ENCODE peak calls at places on chromosomes 5 and 9, in nine cellular contexts. E is central memory CD4-positive, alpha-beta T cell; G is activated naive CD4-positive, alpha-beta T cell treated with anti-CD3 and anti-CD28 coated beads for 36 hours; T is body of pancreas; M is stimulated activated naive B cell treated with anti-CD40 and anti-IgM and Interleukin-4, amounts not matched to agents 10 μg/mL and 1 μg/mL and 100 μg/mL, for 72 hours; R is RCC 7860; B is NCI-H1417; S is NCI-H69; J is lung. X is an unnamed sample.

GRCh38 chr5:375336-375920 is 53.9 kb downstream of the AHRR start:
- DNase-seq in E (no peak), G (peak; percentile 5), T (no peak), M (peak; percentile 2), R (no peak), B (no peak), S (no peak), J (no peak), X (no peak)

GRCh38 chr9:120612218-120612617 is 32.3 kb upstream of the CDK5RAP2 start:
- DNase-seq in E (no peak), G (peak; percentile 8), T (no peak), M (no peak), R (no peak), B (no peak), S (peak; percentile 19), J (no peak), X (no peak)

GRCh38 chr5:1352231-1352825 is 7.4 kb upstream of the CLPTM1L start:
- DNase-seq in E (no peak), G (no peak), T (no peak), M (no peak), R (no peak), B (no peak), S (no peak), J (no peak), X (no peak)

GRCh38 chr5:55418994-55419991 is 111.5 kb downstream of the MTREX start:
- DNase-seq in E (no peak), G (no peak), T (no peak), M (no peak), R (no peak), B (no peak), S (no peak), J (no peak), X (no peak)

GRCh38 chr9:88503845-88504764 is 30.9 kb upstream of the NXNL2 start:
- DNase-seq in E (no peak), G (no peak), T (no peak), M (no peak), R (no peak), B (no peak), S (no peak), J (no peak), X (no peak)

GRCh38 chr9:134215709-134216448 is 51.5 kb upstream of the RNU6ATAC start:
- DNase-seq in E (no peak), G (no peak), T (no peak), M (no peak), R (no peak), B (no peak), S (no peak), J (no peak), X (no peak)

GRCh38 chr5:129384736-129385135 is 75.4 kb upstream of the ADAMTS19 start:
- DNase-seq in E (no peak), G (no peak), T (no peak), M (no peak), R (no peak), B (no peak), S (peak; percentile 13), J (no peak), X (no peak)

GRCh38 chr9:114446672-114447450 is 58.4 kb downstream of the WHRN start:
- DNase-seq in E (no peak), G (no peak), T (no peak), M (no peak), R (no peak), B (no peak), S (no peak), J (no peak), X (no peak)

GRCh38 chr9:130444565-130445221 is at the start of gene ASS1:
- DNase-seq in E (no peak), G (peak; percentile 47), T (peak; percentile 92), M (no peak), R (no peak), B (peak; percentile 65), S (peak; percentile 93), J (peak; percentile 78), X (peak; percentile 46)

GRCh38 chr5:119420173-119420572 is 32.1 kb upstream of the HSD17B4 start:
- DNase-seq in E (no peak), G (no peak), T (no peak), M (no peak), R (no peak), B (no peak), S (no peak), J (no peak), X (no peak)

GRCh38 chr5:55577353-55578060 is 42.7 kb upstream of the PLPP1 start:
- DNase-seq in E (no peak), G (no peak), T (peak; percentile 29), M (no peak), R (no peak), B (no peak), S (peak; percentile 75), J (no peak), X (no peak)

GRCh38 chr9:121447341-121447834 is 52.3 kb downstream of the GGTA1 start:
- DNase-seq in E (no peak), G (no peak), T (no peak), M (no peak), R (peak; percentile 25), B (peak; percentile 8), S (no peak), J (no peak), X (no peak)

GRCh38 chr5:132012385-132013005 is 1.0 kb upstream of the ACSL6 start:
- DNase-seq in E (no peak), G (peak; percentile 58), T (peak; percentile 33), M (no peak), R (no peak), B (no peak), S (no peak), J (no peak), X (no peak)

GRCh38 chr5:102681403-102681983 is 73.6 kb upstream of the PAM start:
- DNase-seq in E (peak; percentile 14), G (peak; percentile 84), T (peak; percentile 84), M (peak; percentile 22), R (peak; percentile 47), B (peak; percentile 78), S (peak; percentile 92), J (peak; percentile 76), X (no peak)

GRCh38 chr9:12922209-12922914 is 147.5 kb downstream of the LURAP1L start:
- DNase-seq in E (no peak), G (no peak), T (no peak), M (no peak), R (no peak), B (no peak), S (no peak), J (no peak), X (no peak)

GRCh38 chr9:109604788-109605187 is 106.7 kb upstream of the PTPN3 start:
- DNase-seq in E (no peak), G (no peak), T (no peak), M (no peak), R (no peak), B (no peak), S (peak; percentile 8), J (no peak), X (no peak)

GRCh38 chr5:28397502-28397941 is 1359.1 kb upstream of the CDH9 start:
- DNase-seq in E (no peak), G (no peak), T (no peak), M (no peak), R (peak; percentile 45), B (no peak), S (peak; percentile 42), J (no peak), X (no peak)

GRCh38 chr5:170136493-170136892 is 30.8 kb downstream of the FOXI1 start:
- DNase-seq in E (no peak), G (no peak), T (no peak), M (no peak), R (no peak), B (no peak), S (no peak), J (no peak), X (no peak)

GRCh38 chr5:65085181-65085580 is 316.5 kb downstream of the CWC27 start:
- DNase-seq in E (no peak), G (no peak), T (no peak), M (no peak), R (no peak), B (no peak), S (no peak), J (no peak), X (no peak)

GRCh38 chr5:95995947-95996489 is 34.4 kb upstream of the ELL2 start:
- DNase-seq in E (no peak), G (no peak), T (no peak), M (no peak), R (no peak), B (no peak), S (peak; percentile 33), J (no peak), X (no peak)

GRCh38 chr5:149656576-149657182 is 73.4 kb upstream of the PPARGC1B start:
- DNase-seq in E (no peak), G (peak; percentile 67), T (peak; percentile 44), M (no peak), R (no peak), B (peak; percentile 88), S (peak; percentile 92), J (no peak), X (no peak)

GRCh38 chr5:1477341-1477740 is 32.1 kb upstream of the SLC6A3 start:
- DNase-seq in E (no peak), G (no peak), T (peak; percentile 22), M (no peak), R (no peak), B (no peak), S (no peak), J (no peak), X (no peak)

GRCh38 chr5:39606592-39606990 is 181.8 kb upstream of the DAB2 start:
- DNase-seq in E (no peak), G (no peak), T (no peak), M (no peak), R (no peak), B (no peak), S (no peak), J (no peak), X (no peak)

GRCh38 chr5:66945389-66946349 is 250.9 kb downstream of the CD180 start:
- DNase-seq in E (no peak), G (peak; percentile 57), T (no peak), M (peak; percentile 10), R (no peak), B (no peak), S (peak; percentile 51), J (no peak), X (no peak)

GRCh38 chr5:90366972-90367371 is 42.6 kb downstream of the CETN3 start:
- DNase-seq in E (no peak), G (no peak), T (no peak), M (no peak), R (no peak), B (no peak), S (no peak), J (no peak), X (no peak)